ENCODE peak calls at places on chromosomes 1 and 21, in nine cellular contexts. N is stomach, J is neural crest cell, T is NCI-H1417, I is substantia nigra, B is NCI-H2107, C is AG04450, Z is AG10803, H is ELR. K is an unnamed sample.

GRCh38 chr1:233393926-233394680 is 66.6 kb downstream of the MAP3K21 start:
- DNase-seq in N (no peak), J (no peak), T (no peak), I (no peak), B (no peak), C (no peak), Z (no peak), H (no peak), K (no peak)

GRCh38 chr1:22889213-22889827 is 83.3 kb downstream of the LACTBL1 start:
- DNase-seq in N (no peak), J (no peak), T (no peak), I (no peak), B (no peak), C (no peak), Z (peak), H (peak), K (no peak)

GRCh38 chr1:17084787-17085186 is 31.0 kb upstream of the SDHB start:
- DNase-seq in N (no peak), J (no peak), T (no peak), I (no peak), B (no peak), C (no peak), Z (no peak), H (no peak), K (no peak)

GRCh38 chr1:53682881-53683280 is 56.1 kb downstream of the GLIS1 start:
- DNase-seq in N (no peak), J (no peak), T (no peak), I (no peak), B (no peak), C (no peak), Z (no peak), H (no peak), K (no peak)

GRCh38 chr1:200198247-200198646 is 170.7 kb downstream of the NR5A2 start:
- DNase-seq in N (no peak), J (no peak), T (peak), I (no peak), B (no peak), C (no peak), Z (no peak), H (no peak), K (no peak)

GRCh38 chr1:37240897-37241296 is 206.6 kb upstream of the GRIK3 start:
- DNase-seq in N (no peak), J (no peak), T (peak), I (no peak), B (peak), C (no peak), Z (no peak), H (no peak), K (no peak)

GRCh38 chr1:168512864-168513595 is 30.8 kb downstream of the XCL2 start:
- DNase-seq in N (no peak), J (no peak), T (no peak), I (no peak), B (no peak), C (no peak), Z (no peak), H (no peak), K (peak)

GRCh38 chr1:87402192-87403046 is 73.7 kb downstream of the LMO4 start:
- DNase-seq in N (no peak), J (no peak), T (no peak), I (no peak), B (no peak), C (peak), Z (peak), H (no peak), K (no peak)

GRCh38 chr1:39387452-39387851 is 104.0 kb upstream of the BMP8A start:
- DNase-seq in N (no peak), J (no peak), T (no peak), I (no peak), B (no peak), C (peak), Z (peak), H (peak), K (no peak)

GRCh38 chr1:243837907-243838546 is 12.0 kb downstream of the AKT3 start:
- DNase-seq in N (no peak), J (no peak), T (no peak), I (no peak), B (no peak), C (no peak), Z (no peak), H (no peak), K (no peak)

GRCh38 chr1:87292684-87293493 is 35.8 kb upstream of the LMO4 start:
- DNase-seq in N (peak), J (peak), T (peak), I (peak), B (peak), C (peak), Z (peak), H (peak), K (peak)

GRCh38 chr1:116574581-116575291 is 3.9 kb upstream of the CD58 start:
- DNase-seq in N (peak), J (peak), T (peak), I (peak), B (peak), C (no peak), Z (peak), H (peak), K (peak)

GRCh38 chr1:12208764-12209494 is 20.9 kb upstream of the VPS13D start:
- DNase-seq in N (peak), J (peak), T (peak), I (peak), B (peak), C (peak), Z (peak), H (peak), K (peak)

GRCh38 chr1:47941609-47942237 is 55.5 kb downstream of the TRABD2B start:
- DNase-seq in N (no peak), J (no peak), T (peak), I (no peak), B (no peak), C (no peak), Z (peak), H (no peak), K (no peak)

GRCh38 chr1:197367631-197368030 is 99.6 kb downstream of the CRB1 start:
- DNase-seq in N (no peak), J (no peak), T (no peak), I (no peak), B (peak), C (no peak), Z (no peak), H (no peak), K (no peak)

GRCh38 chr1:190957565-190957964 is 479.9 kb upstream of the BRINP3 start:
- DNase-seq in N (no peak), J (no peak), T (no peak), I (no peak), B (no peak), C (no peak), Z (no peak), H (peak), K (no peak)

GRCh38 chr1:192903142-192903541 is 94.3 kb downstream of the RGS2 start:
- DNase-seq in N (no peak), J (no peak), T (peak), I (no peak), B (no peak), C (no peak), Z (no peak), H (no peak), K (no peak)

GRCh38 chr21:38478782-38479181 is 19.5 kb downstream of the ERG start:
- DNase-seq in N (no peak), J (no peak), T (no peak), I (no peak), B (no peak), C (no peak), Z (no peak), H (peak), K (no peak)

GRCh38 chr1:63746129-63746864 is 27.5 kb upstream of the ROR1 start:
- DNase-seq in N (no peak), J (peak), T (no peak), I (no peak), B (peak), C (peak), Z (peak), H (peak), K (no peak)

GRCh38 chr1:3688836-3689750 is 36.8 kb downstream of the TP73 start:
- DNase-seq in N (no peak), J (no peak), T (no peak), I (no peak), B (no peak), C (no peak), Z (no peak), H (no peak), K (no peak)

GRCh38 chr1:19036049-19036546 is 79.6 kb upstream of the IFFO2 start:
- DNase-seq in N (no peak), J (no peak), T (peak), I (no peak), B (no peak), C (no peak), Z (no peak), H (no peak), K (no peak)

GRCh38 chr1:205507896-205508714 is 3.6 kb downstream of the CDK18 start:
- DNase-seq in N (no peak), J (no peak), T (no peak), I (no peak), B (no peak), C (no peak), Z (no peak), H (no peak), K (no peak)

GRCh38 chr1:56545711-56546110 is 33.7 kb downstream of the PLPP3 start:
- DNase-seq in N (peak), J (no peak), T (no peak), I (no peak), B (no peak), C (no peak), Z (no peak), H (no peak), K (no peak)

GRCh38 chr1:244242446-244242845 is 191.4 kb downstream of the ZBTB18 start:
- DNase-seq in N (no peak), J (no peak), T (no peak), I (no peak), B (no peak), C (no peak), Z (no peak), H (no peak), K (no peak)

GRCh38 chr1:203354246-203354645 is 3.3 kb upstream of the FMOD start:
- DNase-seq in N (no peak), J (no peak), T (no peak), I (no peak), B (no peak), C (peak), Z (peak), H (peak), K (no peak)

GRCh38 chr1:237042892-237043576 is 1.1 kb downstream of the RYR2 start:
- DNase-seq in N (no peak), J (peak), T (no peak), I (no peak), B (no peak), C (no peak), Z (no peak), H (no peak), K (no peak)

GRCh38 chr21:15908187-15908586 is 178.4 kb downstream of the USP25 start:
- DNase-seq in N (no peak), J (no peak), T (no peak), I (no peak), B (no peak), C (no peak), Z (peak), H (peak), K (no peak)

GRCh38 chr1:201966171-201966570 is 10.9 kb downstream of the TIMM17A start:
- DNase-seq in N (no peak), J (no peak), T (no peak), I (no peak), B (no peak), C (no peak), Z (no peak), H (no peak), K (no peak)

GRCh38 chr1:6257541-6258069 is 3.3 kb downstream of the GPR153 start:
- DNase-seq in N (no peak), J (no peak), T (no peak), I (no peak), B (no peak), C (no peak), Z (no peak), H (peak), K (no peak)

GRCh38 chr21:35720065-35720810 is 340.1 kb downstream of the SETD4 start:
- DNase-seq in N (no peak), J (no peak), T (no peak), I (peak), B (no peak), C (no peak), Z (no peak), H (no peak), K (no peak)

GRCh38 chr21:36350282-36350910 is 30.4 kb downstream of the MORC3 start:
- DNase-seq in N (no peak), J (no peak), T (no peak), I (no peak), B (no peak), C (peak), Z (peak), H (peak), K (no peak)

GRCh38 chr1:201357211-201357610 is 20.3 kb downstream of the TNNT2 start:
- DNase-seq in N (no peak), J (no peak), T (no peak), I (no peak), B (no peak), C (no peak), Z (no peak), H (no peak), K (no peak)

GRCh38 chr1:243950166-243950565 is 100.1 kb upstream of the AKT3 start:
- DNase-seq in N (no peak), J (no peak), T (no peak), I (no peak), B (no peak), C (peak), Z (peak), H (peak), K (no peak)

GRCh38 chr1:51523931-51524330 is 4.9 kb upstream of the EPS15 start:
- DNase-seq in N (no peak), J (no peak), T (no peak), I (peak), B (no peak), C (no peak), Z (no peak), H (no peak), K (no peak)

GRCh38 chr1:68453060-68453665 is 3.4 kb upstream of the RPE65 start:
- DNase-seq in N (no peak), J (no peak), T (no peak), I (no peak), B (no peak), C (no peak), Z (no peak), H (peak), K (no peak)

GRCh38 chr21:39153842-39154241 is 29.4 kb downstream of the PSMG1 start:
- DNase-seq in N (no peak), J (no peak), T (no peak), I (no peak), B (no peak), C (no peak), Z (no peak), H (peak), K (no peak)

GRCh38 chr21:39099859-39100258 is 83.4 kb downstream of the PSMG1 start:
- DNase-seq in N (no peak), J (no peak), T (no peak), I (no peak), B (no peak), C (no peak), Z (no peak), H (no peak), K (no peak)